ENCODE peak calls at places on chromosomes 6 and 20, in five cellular contexts. One of them, this sample, is unnamed.

GRCh38 chr6:151808331-151809241 is 1.1 kb downstream of the ESR1 start:
- DNase-seq in SK-N-SH: peak
- DNase-seq in GM23338: peak
- DNase-seq in A549: no peak
- DNase-seq in HCT116: no peak
- DNase-seq in this sample: no peak

GRCh38 chr20:53828673-53829085 is 235.0 kb upstream of the ZNF217 start:
- DNase-seq in A549: peak
- DNase-seq in HCT116: peak
- DNase-seq in GM23338: peak
- DNase-seq in SK-N-SH: no peak
- DNase-seq in this sample: no peak

GRCh38 chr6:37576336-37576737 is 76.6 kb upstream of the CCDC167 start:
- DNase-seq in A549: peak
- DNase-seq in HCT116: peak
- DNase-seq in SK-N-SH: no peak
- DNase-seq in GM23338: no peak
- DNase-seq in this sample: no peak

GRCh38 chr6:56549014-56549413 is 93.7 kb downstream of the DST start:
- DNase-seq in HCT116: no peak
- DNase-seq in SK-N-SH: peak
- DNase-seq in GM23338: peak
- DNase-seq in A549: no peak
- DNase-seq in this sample: no peak

GRCh38 chr20:41072099-41072798 is 43.6 kb downstream of the TOP1 start:
- DNase-seq in HCT116: no peak
- DNase-seq in SK-N-SH: no peak
- DNase-seq in GM23338: no peak
- DNase-seq in A549: no peak
- DNase-seq in this sample: no peak

GRCh38 chr6:25874118-25874517 is at the start of gene SLC17A3:
- DNase-seq in SK-N-SH: no peak
- DNase-seq in HCT116: no peak
- DNase-seq in A549: no peak
- DNase-seq in GM23338: no peak
- DNase-seq in this sample: no peak

GRCh38 chr6:132491303-132491702 is 21.6 kb downstream of the STX7 start:
- DNase-seq in A549: no peak
- DNase-seq in SK-N-SH: no peak
- DNase-seq in HCT116: no peak
- DNase-seq in GM23338: no peak
- DNase-seq in this sample: no peak

GRCh38 chr6:166688901-166689300 is 61.9 kb upstream of the RPS6KA2 start:
- DNase-seq in A549: no peak
- DNase-seq in HCT116: no peak
- DNase-seq in SK-N-SH: no peak
- DNase-seq in GM23338: no peak
- DNase-seq in this sample: no peak

GRCh38 chr6:118283759-118284158 is 264.3 kb upstream of the PLN start:
- DNase-seq in A549: peak
- DNase-seq in GM23338: peak
- DNase-seq in SK-N-SH: peak
- DNase-seq in HCT116: peak
- DNase-seq in this sample: no peak

GRCh38 chr6:31180500-31180899 is 10.0 kb upstream of the POU5F1 start:
- DNase-seq in A549: no peak
- DNase-seq in HCT116: no peak
- DNase-seq in GM23338: peak
- DNase-seq in SK-N-SH: peak
- DNase-seq in this sample: no peak

GRCh38 chr6:34795836-34796425 is 4.0 kb downstream of the BLTP3A start:
- DNase-seq in GM23338: no peak
- DNase-seq in HCT116: no peak
- DNase-seq in SK-N-SH: no peak
- DNase-seq in A549: no peak
- DNase-seq in this sample: no peak

GRCh38 chr6:45513331-45513730 is 135.6 kb upstream of the SUPT3H start:
- DNase-seq in GM23338: peak
- DNase-seq in HCT116: no peak
- DNase-seq in A549: no peak
- DNase-seq in SK-N-SH: no peak
- DNase-seq in this sample: no peak

GRCh38 chr20:17614812-17615644 is 45.2 kb downstream of the DSTN start:
- DNase-seq in SK-N-SH: peak
- DNase-seq in GM23338: no peak
- DNase-seq in HCT116: no peak
- DNase-seq in A549: no peak
- DNase-seq in this sample: peak

GRCh38 chr6:167402195-167402686 is 77.4 kb downstream of the TTLL2 start:
- DNase-seq in A549: no peak
- DNase-seq in HCT116: no peak
- DNase-seq in SK-N-SH: no peak
- DNase-seq in GM23338: no peak
- DNase-seq in this sample: no peak

GRCh38 chr6:151044465-151045441 is 179.3 kb downstream of the MTHFD1L start:
- DNase-seq in HCT116: peak
- DNase-seq in SK-N-SH: peak
- DNase-seq in A549: peak
- DNase-seq in GM23338: peak
- DNase-seq in this sample: no peak

GRCh38 chr6:144899161-144899560 is 614.0 kb downstream of the UTRN start:
- DNase-seq in HCT116: no peak
- DNase-seq in A549: no peak
- DNase-seq in SK-N-SH: no peak
- DNase-seq in GM23338: no peak
- DNase-seq in this sample: no peak

GRCh38 chr6:116144590-116144989 is 18.7 kb upstream of the COL10A1 start:
- DNase-seq in A549: no peak
- DNase-seq in SK-N-SH: no peak
- DNase-seq in GM23338: no peak
- DNase-seq in HCT116: no peak
- DNase-seq in this sample: no peak

GRCh38 chr20:6711950-6712634 is 55.4 kb upstream of the BMP2 start:
- DNase-seq in A549: no peak
- DNase-seq in GM23338: no peak
- DNase-seq in HCT116: no peak
- DNase-seq in SK-N-SH: no peak
- DNase-seq in this sample: no peak

DNA sequence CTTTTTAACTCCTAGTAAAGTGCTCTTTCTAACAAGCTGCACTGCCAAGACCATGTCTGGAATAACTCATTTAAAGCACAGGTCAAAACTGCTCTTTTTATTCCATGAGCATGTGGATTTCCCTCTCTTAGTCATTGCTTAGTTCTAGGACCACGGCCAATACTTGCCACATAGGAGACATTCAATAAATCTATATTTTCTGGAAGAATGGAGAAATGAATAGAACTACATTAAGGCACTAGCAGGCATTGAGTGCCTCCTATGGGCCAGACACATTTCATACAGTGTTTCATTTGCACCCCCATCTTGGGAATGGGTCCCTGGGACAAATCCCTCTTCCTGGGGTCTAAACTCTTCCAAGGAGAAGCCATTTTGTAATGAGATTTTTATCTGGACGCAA is 552.8 kb upstream of the CITED2 start:
- DNase-seq in HCT116: no peak
- DNase-seq in GM23338: peak
- DNase-seq in SK-N-SH: no peak
- DNase-seq in A549: no peak
- DNase-seq in this sample: no peak
- TF ChIP-seq REST in HCT116: no peak
- TF ChIP-seq REST in GM23338: no peak
- TF ChIP-seq REST in SK-N-SH: no peak
- TF ChIP-seq REST in A549: no peak
- TF ChIP-seq REST in this sample: no peak

DNA sequence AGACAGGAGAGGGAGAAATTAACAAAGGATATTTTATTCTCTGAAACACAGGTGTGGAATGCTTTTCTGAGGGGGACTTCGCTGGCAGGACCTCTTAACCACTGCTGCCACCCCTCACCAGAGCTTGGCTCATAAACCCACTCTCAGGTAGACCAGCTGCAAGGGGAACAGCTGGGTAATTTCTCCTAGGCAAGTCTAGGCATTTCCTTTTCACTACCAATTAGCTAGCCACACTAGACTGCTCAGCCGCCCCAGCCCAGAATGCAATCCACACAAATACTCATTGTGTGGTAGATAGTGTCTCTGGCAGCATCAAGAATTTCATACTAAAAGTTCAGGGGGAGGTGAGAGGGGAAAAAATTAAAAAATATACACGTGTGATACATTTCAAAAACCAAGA is 267.6 kb upstream of the ID4 start:
- DNase-seq in SK-N-SH: no peak
- DNase-seq in GM23338: no peak
- DNase-seq in HCT116: no peak
- DNase-seq in A549: no peak
- DNase-seq in this sample: no peak
- TF ChIP-seq REST in SK-N-SH: no peak
- TF ChIP-seq REST in GM23338: no peak
- TF ChIP-seq REST in HCT116: no peak
- TF ChIP-seq REST in A549: no peak
- TF ChIP-seq REST in this sample: no peak

GRCh38 chr6:114403858-114404257 is 61.0 kb upstream of the HS3ST5 start:
- DNase-seq in A549: no peak
- DNase-seq in GM23338: no peak
- DNase-seq in SK-N-SH: no peak
- DNase-seq in HCT116: no peak
- DNase-seq in this sample: no peak

GRCh38 chr6:114404339-114404955 is 61.6 kb upstream of the HS3ST5 start:
- DNase-seq in A549: no peak
- DNase-seq in GM23338: peak
- DNase-seq in SK-N-SH: no peak
- DNase-seq in HCT116: no peak
- DNase-seq in this sample: no peak

DNA sequence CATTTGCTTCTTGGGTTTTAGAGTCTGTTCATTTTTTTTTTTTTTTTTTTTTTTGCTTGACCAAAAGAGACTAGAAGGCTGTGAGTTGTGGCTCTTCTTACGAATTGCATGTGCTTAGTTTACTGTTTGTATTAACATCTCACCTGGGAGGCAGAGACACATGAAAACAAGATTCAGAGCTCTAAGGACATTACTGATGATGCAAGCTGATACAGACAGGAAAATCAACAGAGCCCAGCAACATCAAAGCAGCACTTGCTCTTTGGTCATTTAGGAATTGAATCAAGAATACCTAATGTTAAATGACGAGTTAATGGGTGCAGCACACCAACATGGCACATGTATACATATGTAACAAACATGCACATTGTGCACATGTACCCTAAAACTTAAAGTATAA is 55.7 kb upstream of the HS3ST5 start:
- DNase-seq in SK-N-SH: no peak
- DNase-seq in HCT116: no peak
- DNase-seq in GM23338: no peak
- DNase-seq in A549: no peak
- DNase-seq in this sample: no peak
- TF ChIP-seq REST in SK-N-SH: no peak
- TF ChIP-seq REST in HCT116: no peak
- TF ChIP-seq REST in GM23338: no peak
- TF ChIP-seq REST in A549: no peak
- TF ChIP-seq REST in this sample: no peak

GRCh38 chr6:106623039-106623438 is 6.3 kb downstream of the RTN4IP1 start:
- DNase-seq in GM23338: no peak
- DNase-seq in A549: no peak
- DNase-seq in SK-N-SH: no peak
- DNase-seq in HCT116: no peak
- DNase-seq in this sample: no peak

GRCh38 chr6:106629859-106630163 is 433 bp downstream of the QRSL1 start:
- DNase-seq in SK-N-SH: no peak
- DNase-seq in HCT116: no peak
- DNase-seq in A549: no peak
- DNase-seq in GM23338: no peak
- DNase-seq in this sample: no peak

GRCh38 chr6:106628658-106629102 is 618 bp downstream of the RTN4IP1 start:
- DNase-seq in A549: no peak
- DNase-seq in GM23338: no peak
- DNase-seq in HCT116: no peak
- DNase-seq in SK-N-SH: no peak
- DNase-seq in this sample: peak

GRCh38 chr6:106629103-106629858 is at the start of the genes QRSL1 and RTN4IP1:
- DNase-seq in GM23338: peak
- DNase-seq in SK-N-SH: peak
- DNase-seq in HCT116: peak
- DNase-seq in A549: peak
- DNase-seq in this sample: peak

GRCh38 chr6:106626485-106626884 is 2.8 kb downstream of the RTN4IP1 start:
- DNase-seq in GM23338: no peak
- DNase-seq in A549: no peak
- DNase-seq in SK-N-SH: no peak
- DNase-seq in HCT116: no peak
- DNase-seq in this sample: no peak
- TF ChIP-seq REST in GM23338: no peak
- TF ChIP-seq REST in A549: no peak
- TF ChIP-seq REST in SK-N-SH: no peak
- TF ChIP-seq REST in HCT116: no peak
- TF ChIP-seq REST in this sample: no peak

GRCh38 chr20:51183443-51183842 is 160.5 kb upstream of the KCNG1 start:
- DNase-seq in A549: no peak
- DNase-seq in SK-N-SH: no peak
- DNase-seq in GM23338: no peak
- DNase-seq in HCT116: no peak
- DNase-seq in this sample: no peak
- TF ChIP-seq REST in A549: no peak
- TF ChIP-seq REST in SK-N-SH: no peak
- TF ChIP-seq REST in GM23338: no peak
- TF ChIP-seq REST in HCT116: no peak
- TF ChIP-seq REST in this sample: no peak

DNA sequence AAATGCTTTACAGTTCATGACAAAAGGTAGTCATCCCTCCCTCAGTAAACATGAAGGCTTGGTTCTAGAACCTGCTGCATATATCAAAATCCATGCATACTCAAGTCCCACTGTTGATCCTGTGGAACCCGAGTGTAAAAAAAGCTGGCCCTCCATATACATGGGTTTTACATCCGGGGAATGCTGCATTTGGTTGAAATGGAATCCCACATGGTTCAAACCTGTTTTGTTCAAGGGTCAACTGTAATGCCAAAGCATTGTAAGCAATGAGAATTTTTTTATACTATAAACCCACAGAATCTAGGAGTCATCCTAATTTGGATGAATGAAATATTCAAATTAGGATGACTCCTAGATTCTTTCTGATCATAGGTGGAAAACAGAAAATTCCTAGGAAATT is 5.9 kb upstream of the HDAC2 start:
- DNase-seq in GM23338: no peak
- DNase-seq in SK-N-SH: no peak
- DNase-seq in A549: no peak
- DNase-seq in HCT116: no peak
- DNase-seq in this sample: no peak
- TF ChIP-seq REST in GM23338: no peak
- TF ChIP-seq REST in SK-N-SH: no peak
- TF ChIP-seq REST in A549: no peak
- TF ChIP-seq REST in HCT116: no peak
- TF ChIP-seq REST in this sample: no peak

DNA sequence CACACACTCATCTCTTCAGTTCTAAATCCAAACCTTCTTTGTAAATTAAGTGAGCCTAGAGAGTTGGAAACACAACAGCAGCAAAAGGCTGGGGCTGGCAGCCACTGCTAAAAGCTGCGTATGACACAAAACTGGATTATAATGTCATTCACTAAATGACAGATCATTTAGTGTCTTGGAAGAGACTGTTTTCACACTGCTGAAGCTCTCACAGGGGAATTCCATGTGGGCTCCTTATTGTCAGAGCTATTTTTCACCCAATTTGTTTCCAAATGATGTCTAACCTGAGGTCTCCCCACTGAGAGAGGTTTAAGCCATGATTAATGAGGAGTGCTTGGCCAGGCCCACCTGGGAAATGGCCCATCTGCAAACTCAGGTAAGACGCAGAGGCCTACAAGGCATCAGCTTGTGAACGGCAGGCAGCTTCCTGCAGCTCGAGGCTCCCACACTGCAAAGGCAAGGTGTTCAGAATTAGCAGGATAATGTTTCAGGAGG is 94.2 kb downstream of the OLIG3 start:
- DNase-seq in SK-N-SH: no peak
- DNase-seq in A549: no peak
- DNase-seq in HCT116: no peak
- DNase-seq in GM23338: peak
- DNase-seq in this sample: no peak
- TF ChIP-seq REST in SK-N-SH: no peak
- TF ChIP-seq REST in A549: no peak
- TF ChIP-seq REST in HCT116: no peak
- TF ChIP-seq REST in GM23338: no peak
- TF ChIP-seq REST in this sample: no peak